ENCODE peak calls at places on chromosomes 11 and 22, in eight cellular contexts. A is lower lobe of right lung, D is left ventricle myocardium inferior, Z is cardiac muscle cell, E is heart right ventricle, I is HCT116, R is pancreas, X is upper lobe of right lung. T is an unnamed sample.

GRCh38 chr22:50529416-50530279 is at the start of gene TYMP:
- DNase-seq in D (peak; percentile 82), A (peak; percentile 90), R (peak; percentile 86), X (peak; percentile 94), I (no peak), E (peak; percentile 66), Z (no peak), T (no peak)

GRCh38 chr22:32650553-32651345 is 150.8 kb upstream of the TIMP3 start:
- DNase-seq in Z (no peak), A (no peak), X (no peak), R (no peak), E (no peak), I (no peak), D (no peak), T (no peak)

GRCh38 chr11:61007383-61007970 is 36.0 kb downstream of the CD6 start:
- DNase-seq in A (no peak), E (no peak), R (peak; percentile 82), X (peak; percentile 70), D (no peak), I (no peak), Z (no peak), T (no peak)

GRCh38 chr11:8056810-8057463 is 24.1 kb upstream of the TUB start:
- DNase-seq in I (no peak), X (no peak), D (no peak), E (peak; percentile 42), A (no peak), Z (peak; percentile 93), R (peak; percentile 21), T (no peak)

GRCh38 chr11:73177380-73178091 is 35.4 kb upstream of the FCHSD2 start:
- DNase-seq in D (peak; percentile 61), A (peak; percentile 53), E (peak; percentile 40), X (no peak), Z (peak; percentile 60), R (no peak), I (no peak), T (no peak)

GRCh38 chr11:112497826-112498225 is 237.2 kb upstream of the PLET1 start:
- DNase-seq in A (no peak), R (no peak), D (no peak), Z (no peak), I (no peak), X (no peak), E (no peak), T (no peak)

GRCh38 chr11:100640646-100641045 is 46.4 kb upstream of the ARHGAP42 start:
- DNase-seq in I (no peak), X (no peak), D (no peak), A (no peak), Z (no peak), R (no peak), E (no peak), T (no peak)

GRCh38 chr11:44711772-44712608 is 14.8 kb upstream of the TSPAN18 start:
- DNase-seq in I (no peak), R (no peak), A (no peak), X (no peak), Z (no peak), D (no peak), E (no peak), T (no peak)

GRCh38 chr11:108289699-108290098 is 66.8 kb downstream of the ATM start:
- DNase-seq in R (no peak), I (no peak), E (no peak), D (no peak), A (no peak), X (no peak), Z (no peak), T (no peak)

GRCh38 chr22:39244073-39244495 is 698 bp downstream of the PDGFB start:
- DNase-seq in I (no peak), X (no peak), D (no peak), R (no peak), A (no peak), Z (no peak), E (no peak), T (no peak)

GRCh38 chr22:39242389-39242808 is 2.4 kb downstream of the PDGFB start:
- DNase-seq in A (no peak), R (no peak), Z (no peak), X (no peak), I (no peak), E (no peak), D (no peak), T (no peak)

GRCh38 chr22:39241632-39242388 is 3.0 kb downstream of the PDGFB start:
- DNase-seq in A (no peak), E (no peak), I (no peak), R (no peak), D (no peak), X (no peak), Z (no peak), T (no peak)

GRCh38 chr22:39243443-39244072 is 1.2 kb downstream of the PDGFB start:
- DNase-seq in Z (no peak), E (no peak), D (no peak), A (no peak), X (no peak), I (no peak), R (peak; percentile 78), T (no peak)

DNA sequence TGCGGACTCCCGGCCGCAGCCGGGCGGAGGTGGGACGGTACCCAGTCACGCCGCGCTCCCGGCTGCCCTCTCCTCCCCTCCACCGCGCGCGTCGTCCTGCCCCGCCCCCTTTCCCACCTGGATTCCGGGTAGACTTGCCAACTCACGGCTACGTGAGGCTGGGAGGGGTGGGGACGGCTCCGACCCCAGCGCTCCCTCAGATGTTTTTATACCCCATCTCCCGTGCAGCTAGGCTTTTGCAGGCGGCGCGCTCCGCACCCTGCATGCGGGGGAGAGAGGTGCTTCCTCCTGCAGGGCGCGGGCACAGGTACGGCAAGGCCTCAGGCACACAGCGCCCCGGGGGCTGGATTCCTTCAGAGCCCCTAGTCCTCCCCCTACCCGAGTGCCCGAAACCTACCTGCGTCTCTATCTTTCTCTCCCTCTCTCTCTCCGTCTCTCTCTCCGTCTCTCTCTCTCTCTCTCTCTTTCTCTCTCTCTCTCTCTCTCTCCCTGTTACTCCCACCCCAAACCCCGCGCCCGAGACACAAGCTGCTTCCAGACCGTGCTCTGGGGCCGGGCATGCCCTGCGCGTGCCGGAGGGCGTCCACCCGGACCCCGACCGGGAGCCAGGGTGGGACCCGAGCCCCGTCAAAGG is 1.9 kb downstream of the PDGFB start:
- DNase-seq in E (no peak), X (no peak), A (no peak), I (no peak), R (peak; percentile 88), D (no peak), Z (no peak), T (no peak)
- H3K27ac ChIP-seq in E (peak overlapping the region; percentile 91), X (peak overlapping the region; percentile 60), A (peak overlapping the region; percentile 79), I (peak overlapping the region; percentile 94), R (peak overlapping the region; percentile 88), D (peak overlapping the region; percentile 97), Z (no peak overlapping the region), T (no peak overlapping the region)

GRCh38 chr11:19929655-19930054 is 217.0 kb downstream of the NAV2 start:
- DNase-seq in D (no peak), R (no peak), A (no peak), Z (no peak), E (no peak), X (no peak), I (no peak), T (no peak)
- H3K4me1 ChIP-seq in D (peaks cover 10% of the 10 kb centered on the region), R (no peaks in the 10 kb centered on the region), A (no peaks in the 10 kb centered on the region), Z (no peaks in the 10 kb centered on the region), E (peaks cover 18% of the 10 kb centered on the region), X (no peaks in the 10 kb centered on the region), I (no peaks in the 10 kb centered on the region), T (peaks cover 44% of the 10 kb centered on the region)

DNA sequence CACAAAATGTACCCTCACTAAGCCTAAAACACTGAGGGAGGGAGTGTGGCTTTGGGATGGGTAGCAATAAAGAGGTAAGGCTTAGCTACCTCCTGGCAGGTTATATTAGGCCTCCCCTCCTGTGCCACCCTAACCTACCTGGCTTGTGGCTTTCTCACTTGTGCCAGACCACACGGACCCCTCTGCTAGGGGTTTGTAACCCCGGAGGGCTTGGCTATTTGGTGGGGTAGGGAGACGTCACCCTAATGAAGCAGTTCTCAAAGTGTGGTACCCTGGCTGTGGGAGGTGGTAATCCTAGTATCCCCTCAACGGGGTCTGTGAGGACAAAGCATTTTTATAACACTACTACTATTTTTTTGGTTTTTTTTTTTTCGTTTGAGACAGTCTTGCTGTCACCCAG is 9.0 kb upstream of the MCM5 start:
- DNase-seq in Z (no peak), A (no peak), I (no peak), D (no peak), E (no peak), X (no peak), R (no peak), T (no peak)
- H3K36me3 ChIP-seq in Z (no peaks in the 10 kb centered on the region), A (peaks cover 69% of the 10 kb centered on the region), I (peaks cover 5% of the 10 kb centered on the region), D (peaks cover 14% of the 10 kb centered on the region), E (no peaks in the 10 kb centered on the region), X (peaks cover 60% of the 10 kb centered on the region), R (no peaks in the 10 kb centered on the region), T (peaks cover 16% of the 10 kb centered on the region)

DNA sequence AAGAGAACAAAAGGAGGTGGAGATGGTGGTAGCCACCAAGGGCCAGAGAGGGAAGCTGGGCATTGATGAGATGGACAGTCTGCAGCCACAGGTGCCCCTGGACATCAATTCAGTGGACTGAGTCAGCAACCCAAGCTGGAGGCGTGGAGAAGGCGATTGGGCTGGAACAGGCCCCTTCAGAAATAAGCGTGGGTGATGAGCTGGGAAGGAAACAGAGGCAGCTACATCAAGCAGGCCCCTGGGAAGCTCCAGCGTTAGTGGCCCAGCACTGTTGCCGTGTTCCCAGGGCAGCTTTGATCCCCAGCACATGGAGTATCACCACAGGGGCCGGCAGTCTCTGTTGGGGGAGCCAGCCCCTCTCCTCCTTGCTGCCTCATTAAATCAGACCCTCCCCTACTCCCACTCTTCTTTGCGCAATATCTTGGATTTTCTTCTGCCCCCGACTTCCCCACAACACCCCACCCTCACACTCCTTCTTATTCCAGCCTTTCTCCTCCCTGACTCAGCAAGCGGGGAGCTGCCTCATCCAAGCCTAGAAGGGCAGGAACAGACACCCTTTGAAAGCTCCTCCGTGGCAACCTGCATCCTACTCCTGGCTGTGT is 31.7 kb upstream of the OAF start:
- DNase-seq in X (peak; percentile 13), R (no peak), I (no peak), A (no peak), E (no peak), D (no peak), Z (no peak), T (no peak)
- H3K27ac ChIP-seq in X (no peak overlapping the region), R (no peak overlapping the region), I (no peak overlapping the region), A (no peak overlapping the region), E (no peak overlapping the region), D (peak overlapping the region; percentile 53), Z (no peak overlapping the region), T (no peak overlapping the region)

DNA sequence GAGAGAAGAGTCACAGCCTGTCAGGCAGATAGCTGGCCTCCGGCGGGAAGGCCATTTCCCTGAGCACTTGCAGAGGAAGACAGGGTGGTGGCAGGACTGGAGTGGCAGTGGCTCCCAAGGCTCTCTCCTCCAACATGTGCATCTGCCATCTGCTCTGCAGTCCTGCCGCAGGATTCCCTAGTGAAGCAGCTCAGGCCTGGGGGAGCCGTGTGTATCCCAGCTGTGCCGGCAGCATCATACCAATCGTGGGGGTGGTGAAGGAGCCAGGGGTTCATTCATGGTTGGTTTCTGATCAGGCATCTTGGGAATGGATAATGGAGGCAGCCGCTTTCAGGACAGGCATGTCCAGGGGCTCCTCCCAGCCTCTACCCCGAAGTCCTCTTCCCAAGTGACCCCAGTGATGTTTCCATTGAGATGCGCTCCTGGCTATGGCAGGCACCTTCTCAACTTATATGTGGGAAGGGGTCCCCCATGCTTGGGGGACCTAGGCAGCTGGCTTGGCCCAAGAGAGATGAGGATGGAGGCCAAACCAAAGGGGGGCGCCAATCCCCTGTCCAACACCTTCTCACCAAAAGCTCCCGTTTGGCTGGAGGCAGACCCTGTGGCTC is 6.1 kb downstream of the TAGLN start:
- DNase-seq in X (no peak), R (no peak), A (no peak), Z (no peak), I (no peak), E (no peak), D (no peak), T (no peak)
- H3K4me1 ChIP-seq in X (peaks cover 4% of the 10 kb centered on the region), R (no peaks in the 10 kb centered on the region), A (peaks cover 17% of the 10 kb centered on the region), Z (peaks cover 6% of the 10 kb centered on the region), I (no peaks in the 10 kb centered on the region), E (peaks cover 48% of the 10 kb centered on the region), D (peaks cover 35% of the 10 kb centered on the region), T (peaks cover 12% of the 10 kb centered on the region)